ENCODE peak calls at places on chromosomes 3 and 15, in six cellular contexts. A, K, H, D, R and E are unnamed samples.

GRCh38 chr15:89139613-89140499 is 51.6 kb downstream of the ABHD2 start:
- DNase-seq in A (no peak), D (peak), R (no peak), H (no peak), K (peak), E (no peak)

GRCh38 chr3:280691-281090 is 84.1 kb downstream of the CHL1 start:
- DNase-seq in H (no peak), D (no peak), K (no peak), A (no peak), R (no peak), E (no peak)

GRCh38 chr3:127970966-127971592 is 56.0 kb downstream of the KBTBD12 start:
- DNase-seq in R (peak), D (peak), A (peak), H (peak), K (peak), E (peak)

GRCh38 chr3:119279101-119279554 is 15.1 kb upstream of the ARHGAP31 start:
- DNase-seq in R (no peak), A (no peak), D (no peak), K (peak), H (no peak), E (no peak)

GRCh38 chr3:133136114-133137041 is 98.2 kb downstream of the TMEM108 start:
- DNase-seq in D (peak), A (peak), K (no peak), R (no peak), H (peak), E (peak)

GRCh38 chr15:38072507-38073277 is 138.3 kb downstream of the TMCO5A start:
- DNase-seq in R (peak), D (peak), A (peak), K (peak), H (peak), E (peak)

GRCh38 chr15:87827126-87827525 is 429.4 kb downstream of the NTRK3 start:
- DNase-seq in K (no peak), A (peak), R (no peak), H (no peak), D (no peak), E (peak)

GRCh38 chr3:100099621-100100020 is 14.7 kb downstream of the FILIP1L start:
- DNase-seq in K (no peak), R (no peak), D (no peak), A (no peak), H (no peak), E (no peak)

GRCh38 chr3:82229397-82229796 is 468.0 kb upstream of the GBE1 start:
- DNase-seq in H (peak), D (no peak), K (no peak), R (no peak), A (no peak), E (no peak)

GRCh38 chr3:33231755-33232465 is 13.3 kb upstream of the SUSD5 start:
- DNase-seq in H (no peak), D (no peak), A (no peak), R (no peak), K (no peak), E (no peak)

GRCh38 chr3:134796313-134797079 is 1.4 kb downstream of the EPHB1 start:
- DNase-seq in K (peak), D (peak), R (no peak), H (no peak), A (peak), E (peak)

GRCh38 chr15:83158393-83158792 is 49.2 kb downstream of the HDGFL3 start:
- DNase-seq in A (peak), H (no peak), K (no peak), R (no peak), D (no peak), E (peak)

GRCh38 chr15:26451995-26452394 is 320.9 kb downstream of the GABRB3 start:
- DNase-seq in R (no peak), D (no peak), H (no peak), A (no peak), K (no peak), E (no peak)

GRCh38 chr3:112745567-112746248 is 101.0 kb downstream of the CD200R1L start:
- DNase-seq in R (no peak), D (no peak), H (no peak), A (peak), K (no peak), E (no peak)

GRCh38 chr15:98138910-98139309 is 178.4 kb downstream of the ARRDC4 start:
- DNase-seq in A (no peak), D (no peak), R (no peak), K (no peak), H (no peak), E (no peak)

GRCh38 chr3:170768334-170768801 is 101.6 kb downstream of the RPL22L1 start:
- DNase-seq in D (no peak), R (no peak), A (no peak), K (no peak), H (peak), E (peak)

GRCh38 chr3:46690798-46691197 is 2.7 kb downstream of the ALS2CL start:
- DNase-seq in H (no peak), K (no peak), R (no peak), D (no peak), A (peak), E (peak)

GRCh38 chr15:57542505-57542817 is 49.2 kb upstream of the MYZAP start:
- DNase-seq in H (no peak), D (no peak), R (no peak), K (no peak), A (no peak), E (no peak)

GRCh38 chr3:125670945-125671344 is 75.6 kb upstream of the OSBPL11 start:
- DNase-seq in D (no peak), K (no peak), H (no peak), A (no peak), R (no peak), E (no peak)

GRCh38 chr3:62587169-62587568 is 213.8 kb upstream of the FEZF2 start:
- DNase-seq in H (no peak), D (no peak), A (peak), K (no peak), R (no peak), E (peak)

GRCh38 chr3:5186854-5187151 is 704 bp upstream of the EDEM1 start:
- DNase-seq in K (peak), R (no peak), D (peak), H (no peak), A (peak), E (peak)

GRCh38 chr3:87792532-87793321 is 266.1 kb downstream of the CGGBP1 start:
- DNase-seq in A (peak), K (peak), H (no peak), R (no peak), D (peak), E (peak)

GRCh38 chr3:9352917-9353823 is 9.7 kb upstream of the THUMPD3 start:
- DNase-seq in H (peak), A (peak), K (peak), D (peak), R (peak), E (peak)
- H3K9ac ChIP-seq in H (no peak), A (peak), K (no peak), D (no peak), R (no peak), E (no peak)

GRCh38 chr3:14424711-14425573 is 22.5 kb downstream of the SLC6A6 start:
- DNase-seq in K (no peak), D (no peak), R (no peak), H (no peak), A (peak), E (no peak)

GRCh38 chr3:14425574-14426304 is 23.3 kb downstream of the SLC6A6 start:
- DNase-seq in K (no peak), H (no peak), R (no peak), D (no peak), A (peak), E (no peak)

GRCh38 chr3:14423963-14424362 is 21.6 kb downstream of the SLC6A6 start:
- DNase-seq in A (no peak), K (no peak), D (no peak), R (no peak), H (no peak), E (no peak)

GRCh38 chr3:14423197-14423743 is 20.9 kb downstream of the SLC6A6 start:
- DNase-seq in A (peak), D (no peak), K (no peak), R (no peak), H (no peak), E (peak)

DNA sequence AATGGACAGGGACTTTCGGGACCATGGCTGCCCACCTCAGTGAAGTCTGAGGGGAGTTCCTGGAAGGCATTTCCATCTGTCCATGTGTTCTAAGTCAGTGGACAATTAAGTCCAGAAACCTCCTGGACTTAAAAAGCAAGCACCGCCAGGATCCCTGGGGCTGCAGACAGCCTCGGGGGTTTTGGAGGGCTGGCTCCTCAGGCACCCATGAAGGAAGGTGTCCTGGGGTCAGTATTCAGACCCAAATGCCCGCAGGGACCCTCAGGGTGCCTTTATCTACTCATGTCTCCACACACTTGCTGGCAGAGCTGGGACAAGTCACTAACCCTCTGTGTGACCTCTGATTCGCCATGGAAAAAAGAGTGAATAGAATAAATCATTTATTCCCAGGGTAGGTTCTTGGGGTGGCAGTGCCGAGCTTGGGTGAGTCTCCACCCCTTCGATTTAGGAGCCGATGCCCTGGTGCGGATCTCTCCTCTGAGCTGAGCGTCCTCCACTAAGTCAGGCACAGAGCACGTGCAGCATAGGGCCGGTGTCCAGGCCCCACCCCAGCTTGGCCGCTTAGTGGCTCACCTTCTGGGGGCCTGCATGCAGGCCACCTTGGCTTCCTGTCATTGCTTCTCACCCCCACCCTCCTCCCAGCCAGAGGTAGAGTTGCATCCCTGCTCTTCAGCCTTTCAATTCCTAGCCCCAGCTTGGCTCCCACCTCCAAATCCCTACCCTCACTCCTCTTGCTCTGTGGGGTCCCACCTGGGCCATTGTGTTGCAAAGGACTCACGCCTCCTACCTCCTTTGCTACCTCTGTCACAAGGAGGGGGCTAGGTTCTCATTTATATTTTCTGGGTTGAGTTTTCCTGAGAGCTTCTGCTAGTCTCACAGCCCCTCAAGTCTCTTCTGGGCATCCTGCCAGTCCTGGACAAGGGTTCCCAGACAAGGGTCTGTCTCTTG is 19.9 kb downstream of the SLC6A6 start:
- DNase-seq in A (no peak), K (no peak), D (no peak), R (no peak), H (no peak), E (no peak)
- TF ChIP-seq EZH2phosphoT487 in A (no peak), K (no peak), D (no peak), R (no peak), H (no peak), E (no peak)

GRCh38 chr3:65830948-65831732 is 207.6 kb downstream of the MAGI1 start:
- DNase-seq in K (no peak), D (no peak), H (no peak), R (no peak), A (no peak), E (no peak)

GRCh38 chr3:65829228-65829627 is 209.5 kb downstream of the MAGI1 start:
- DNase-seq in H (no peak), R (no peak), D (no peak), A (no peak), K (no peak), E (peak)

GRCh38 chr3:65831733-65832425 is 206.8 kb downstream of the MAGI1 start:
- DNase-seq in R (no peak), K (peak), D (peak), A (peak), H (no peak), E (peak)

GRCh38 chr3:65827076-65827475 is 211.6 kb downstream of the MAGI1 start:
- DNase-seq in K (no peak), H (no peak), D (no peak), A (no peak), R (no peak), E (no peak)

DNA sequence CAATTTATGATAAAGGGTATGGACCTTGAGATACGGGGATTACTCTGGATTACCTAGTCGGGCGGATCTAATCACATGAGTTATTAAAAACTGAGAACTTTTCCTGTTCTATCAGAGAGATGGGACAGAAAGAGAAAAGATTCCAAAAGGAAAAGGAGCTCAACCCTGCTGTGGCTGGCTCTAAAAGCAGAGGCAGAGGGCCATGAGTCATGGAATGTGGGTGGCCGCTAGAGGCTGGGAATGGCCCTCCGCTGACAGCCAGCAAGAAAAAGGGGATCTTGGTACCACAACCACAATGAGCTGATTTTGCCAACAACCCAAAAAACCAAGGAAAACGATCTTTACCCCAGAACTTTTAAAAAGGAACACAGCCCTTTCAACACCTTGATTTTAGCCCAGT is 210.0 kb downstream of the MAGI1 start:
- DNase-seq in R (no peak), H (no peak), D (no peak), K (no peak), A (no peak), E (peak)
- H3K4me3 ChIP-seq in R (no peak), H (no peak), D (no peak), K (no peak), A (no peak), E (peak)

DNA sequence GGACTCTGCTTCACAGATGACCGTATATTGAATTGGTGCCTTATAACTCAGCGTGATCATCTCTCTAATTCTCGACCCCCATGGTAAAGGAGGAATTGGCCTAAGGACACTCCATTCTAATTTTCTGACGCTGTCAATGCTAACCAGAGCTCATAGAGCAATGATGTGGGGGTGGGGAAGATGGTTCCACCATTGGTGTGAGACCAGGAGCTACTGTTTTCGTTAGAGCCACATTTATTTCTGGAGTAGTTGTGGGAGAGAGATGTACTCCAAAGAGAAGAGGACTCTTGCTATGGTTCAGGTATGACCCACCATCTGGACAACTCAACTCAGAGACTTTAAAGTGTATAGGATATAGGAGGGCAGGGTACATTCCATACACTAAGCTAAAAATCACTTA is 16.3 kb downstream of the ZBTB38 start:
- DNase-seq in H (peak), R (no peak), K (no peak), D (no peak), A (no peak), E (no peak)
- H3K9ac ChIP-seq in H (peak), R (no peak), K (no peak), D (no peak), A (no peak), E (peak)

DNA sequence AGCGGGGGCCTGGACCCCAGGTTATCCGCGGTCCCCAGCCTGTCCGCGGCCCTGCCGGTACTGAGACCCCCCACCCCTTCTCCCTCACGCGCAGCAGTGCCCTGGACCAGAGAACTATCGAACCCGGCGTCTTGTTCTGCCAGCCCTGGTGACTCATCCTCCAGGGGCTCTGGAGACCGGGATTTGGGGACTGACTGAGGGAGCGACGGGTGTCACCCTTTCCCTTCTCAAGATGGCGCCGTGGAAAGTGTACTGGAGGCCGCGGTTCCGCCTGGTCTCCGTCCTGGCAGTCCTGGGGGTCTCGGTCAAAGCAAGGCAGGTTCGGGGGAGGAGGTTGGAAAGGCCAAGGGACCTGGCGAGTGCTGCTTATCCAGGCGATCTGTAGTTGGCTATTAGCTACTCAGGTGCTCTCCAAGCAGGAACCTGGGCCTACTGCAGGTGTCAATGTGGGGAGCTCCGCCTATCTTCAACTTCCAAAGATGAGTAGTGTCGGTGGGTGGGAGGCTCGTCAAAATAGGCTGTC is 713 bp downstream of the RAB5A start:
- DNase-seq in H (peak), D (peak), A (peak), R (peak), K (peak), E (peak)
- TF ChIP-seq EZH2phosphoT487 in H (no peak), D (no peak), A (no peak), R (no peak), K (no peak), E (no peak)

DNA sequence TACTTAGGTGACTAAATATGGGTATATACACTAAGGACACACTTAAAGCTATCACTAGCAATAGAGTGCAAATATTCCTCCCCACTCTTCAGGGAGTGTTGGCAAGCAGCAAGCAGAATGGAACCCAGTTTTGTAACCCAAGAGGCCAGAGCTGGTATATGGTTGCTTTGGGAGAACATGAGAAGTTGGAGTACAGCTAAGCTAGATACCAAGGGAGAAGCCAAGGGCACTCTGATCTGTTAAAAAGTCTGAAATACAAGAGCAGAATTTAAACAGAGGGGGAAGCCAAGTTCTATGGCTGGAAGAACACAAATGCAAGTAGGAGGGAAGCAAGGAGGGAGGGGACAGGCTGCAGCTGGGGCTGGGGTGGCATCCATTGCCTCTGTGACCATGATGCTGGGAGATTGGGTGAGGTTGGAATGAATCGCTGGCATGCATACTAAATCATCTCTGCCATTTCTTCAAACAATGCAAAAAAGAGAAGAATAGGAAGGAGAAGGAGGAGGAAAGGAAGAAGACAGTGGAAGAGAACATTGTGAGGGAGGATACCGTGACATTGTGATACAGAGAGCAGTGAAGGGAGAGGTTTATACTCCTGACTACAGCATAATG is 8.8 kb upstream of the ANXA2 start:
- DNase-seq in A (no peak), D (no peak), R (no peak), K (no peak), H (no peak), E (no peak)
- H3K4me3 ChIP-seq in A (peak), D (no peak), R (no peak), K (no peak), H (no peak), E (no peak)

DNA sequence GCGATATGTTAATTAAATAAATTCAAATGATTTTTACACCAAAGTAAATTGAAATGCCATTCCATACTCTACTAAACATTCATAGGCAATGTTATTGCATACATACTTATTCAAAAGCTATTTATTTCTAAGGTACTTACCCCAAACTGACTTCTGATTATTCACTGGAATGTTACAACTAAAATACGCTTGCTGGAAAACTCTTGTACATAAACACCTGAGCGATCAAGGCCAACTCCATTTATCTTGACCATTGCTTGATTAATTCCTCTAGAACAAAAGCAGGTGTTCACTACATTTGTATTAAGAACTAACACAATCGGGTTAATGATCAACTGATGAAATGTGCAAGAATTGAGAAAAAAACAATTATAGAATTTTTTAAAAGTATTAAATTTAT is at the start of gene SERPINI2:
- DNase-seq in K (no peak), H (no peak), R (no peak), D (no peak), A (no peak), E (no peak)
- H3K9ac ChIP-seq in K (no peak), H (no peak), R (no peak), D (no peak), A (no peak), E (no peak)

DNA sequence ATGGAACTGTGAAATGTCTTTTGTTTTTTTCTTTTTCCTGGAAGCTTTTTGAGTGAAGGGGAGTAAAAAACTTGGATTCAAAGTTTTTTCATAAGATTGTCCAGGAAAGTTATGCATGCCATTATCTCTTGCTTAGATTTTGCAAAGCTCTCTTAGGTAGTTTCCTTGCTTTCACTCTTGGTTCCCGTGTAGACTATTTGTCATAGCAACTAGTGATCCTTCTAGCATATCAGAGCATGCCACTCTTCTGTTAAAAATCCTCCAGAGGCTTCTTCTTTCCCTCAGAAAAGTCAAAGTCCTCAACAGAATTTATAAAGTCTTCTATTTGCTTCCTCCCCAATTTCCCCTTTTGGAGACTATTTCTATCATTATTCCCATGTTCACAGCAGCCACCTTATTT is 21.1 kb downstream of the GTF2E1 start:
- DNase-seq in K (no peak), H (no peak), A (no peak), D (no peak), R (no peak), E (no peak)
- TF ChIP-seq EZH2phosphoT487 in K (no peak), H (no peak), A (no peak), D (no peak), R (no peak), E (no peak)